ENCODE peak calls at places on chromosomes 16 and 17, in eight cellular contexts. One of them, this sample, is unnamed.

GRCh38 chr16:9055115-9055514 is 36.3 kb upstream of the HAPSTR1 start:
- DNase-seq in NCI-H1048: no peak
- DNase-seq in neural progenitor cell: no peak
- DNase-seq in GM03348: no peak
- DNase-seq in endothelial cell: no peak
- DNase-seq in SIG-M5: no peak
- DNase-seq in germinal center: no peak
- DNase-seq in NCI-H345: no peak
- DNase-seq in this sample: no peak

GRCh38 chr17:50861822-50862528 is 4.2 kb downstream of the TOB1 start:
- DNase-seq in SIG-M5: no peak
- DNase-seq in germinal center: no peak
- DNase-seq in NCI-H345: no peak
- DNase-seq in neural progenitor cell: no peak
- DNase-seq in GM03348: no peak
- DNase-seq in endothelial cell: no peak
- DNase-seq in NCI-H1048: no peak
- DNase-seq in this sample: no peak

GRCh38 chr16:74713876-74714275 is 13.2 kb upstream of the MLKL start:
- DNase-seq in SIG-M5: no peak
- DNase-seq in neural progenitor cell: no peak
- DNase-seq in endothelial cell: no peak
- DNase-seq in NCI-H345: no peak
- DNase-seq in NCI-H1048: no peak
- DNase-seq in GM03348: no peak
- DNase-seq in germinal center: no peak
- DNase-seq in this sample: no peak

GRCh38 chr17:78391843-78392242 is 13.4 kb downstream of the PGS1 start:
- DNase-seq in germinal center: no peak
- DNase-seq in NCI-H1048: no peak
- DNase-seq in endothelial cell: no peak
- DNase-seq in neural progenitor cell: no peak
- DNase-seq in NCI-H345: no peak
- DNase-seq in SIG-M5: no peak
- DNase-seq in GM03348: peak
- DNase-seq in this sample: no peak

GRCh38 chr17:56185905-56186783 is 32.9 kb downstream of the ANKFN1 start:
- DNase-seq in SIG-M5: no peak
- DNase-seq in NCI-H1048: no peak
- DNase-seq in neural progenitor cell: no peak
- DNase-seq in endothelial cell: no peak
- DNase-seq in GM03348: peak
- DNase-seq in germinal center: no peak
- DNase-seq in NCI-H345: no peak
- DNase-seq in this sample: no peak

GRCh38 chr17:72370819-72371218 is 250.0 kb downstream of the SOX9 start:
- DNase-seq in NCI-H1048: no peak
- DNase-seq in germinal center: no peak
- DNase-seq in endothelial cell: no peak
- DNase-seq in NCI-H345: no peak
- DNase-seq in neural progenitor cell: no peak
- DNase-seq in GM03348: peak
- DNase-seq in SIG-M5: no peak
- DNase-seq in this sample: no peak

GRCh38 chr17:62882284-62882683 is 74.2 kb upstream of the MARCHF10 start:
- DNase-seq in neural progenitor cell: no peak
- DNase-seq in NCI-H1048: no peak
- DNase-seq in NCI-H345: peak
- DNase-seq in GM03348: no peak
- DNase-seq in endothelial cell: no peak
- DNase-seq in SIG-M5: peak
- DNase-seq in germinal center: no peak
- DNase-seq in this sample: no peak

GRCh38 chr17:19372866-19373505 is 5.3 kb upstream of the MAPK7 start:
- DNase-seq in germinal center: no peak
- DNase-seq in endothelial cell: no peak
- DNase-seq in GM03348: no peak
- DNase-seq in SIG-M5: no peak
- DNase-seq in neural progenitor cell: no peak
- DNase-seq in NCI-H345: no peak
- DNase-seq in NCI-H1048: no peak
- DNase-seq in this sample: no peak

GRCh38 chr16:55444754-55445485 is 34.1 kb upstream of the MMP2 start:
- DNase-seq in endothelial cell: no peak
- DNase-seq in neural progenitor cell: no peak
- DNase-seq in NCI-H345: no peak
- DNase-seq in GM03348: no peak
- DNase-seq in SIG-M5: no peak
- DNase-seq in germinal center: no peak
- DNase-seq in NCI-H1048: no peak
- DNase-seq in this sample: no peak

GRCh38 chr16:75043175-75043937 is 44.5 kb downstream of the ZNRF1 start:
- DNase-seq in neural progenitor cell: no peak
- DNase-seq in NCI-H1048: no peak
- DNase-seq in germinal center: no peak
- DNase-seq in endothelial cell: no peak
- DNase-seq in NCI-H345: no peak
- DNase-seq in GM03348: no peak
- DNase-seq in SIG-M5: no peak
- DNase-seq in this sample: no peak

GRCh38 chr17:35167666-35168065 is 20.0 kb downstream of the UNC45B start:
- DNase-seq in endothelial cell: no peak
- DNase-seq in SIG-M5: no peak
- DNase-seq in GM03348: no peak
- DNase-seq in neural progenitor cell: no peak
- DNase-seq in NCI-H345: no peak
- DNase-seq in NCI-H1048: no peak
- DNase-seq in germinal center: no peak
- DNase-seq in this sample: no peak

GRCh38 chr17:63095459-63095858 is 129.4 kb downstream of the TANC2 start:
- DNase-seq in endothelial cell: no peak
- DNase-seq in GM03348: no peak
- DNase-seq in neural progenitor cell: no peak
- DNase-seq in SIG-M5: no peak
- DNase-seq in NCI-H345: no peak
- DNase-seq in NCI-H1048: no peak
- DNase-seq in germinal center: no peak
- DNase-seq in this sample: no peak

GRCh38 chr16:85622683-85623082 is 9.6 kb downstream of the GSE1 start:
- DNase-seq in germinal center: no peak
- DNase-seq in SIG-M5: no peak
- DNase-seq in NCI-H345: no peak
- DNase-seq in neural progenitor cell: no peak
- DNase-seq in NCI-H1048: no peak
- DNase-seq in GM03348: no peak
- DNase-seq in endothelial cell: no peak
- DNase-seq in this sample: no peak

GRCh38 chr17:77365584-77366186 is 224.9 kb downstream of the SEC14L1 start:
- DNase-seq in neural progenitor cell: no peak
- DNase-seq in GM03348: peak
- DNase-seq in SIG-M5: no peak
- DNase-seq in NCI-H1048: no peak
- DNase-seq in endothelial cell: no peak
- DNase-seq in NCI-H345: peak
- DNase-seq in germinal center: no peak
- DNase-seq in this sample: peak

GRCh38 chr17:3935140-3935542 is 18.9 kb upstream of the P2RX1 start:
- DNase-seq in germinal center: no peak
- DNase-seq in NCI-H345: peak
- DNase-seq in endothelial cell: peak
- DNase-seq in NCI-H1048: no peak
- DNase-seq in GM03348: no peak
- DNase-seq in neural progenitor cell: peak
- DNase-seq in SIG-M5: no peak
- DNase-seq in this sample: peak

GRCh38 chr17:39231587-39232551 is 6.1 kb upstream of the STAC2 start:
- DNase-seq in germinal center: peak
- DNase-seq in neural progenitor cell: peak
- DNase-seq in NCI-H345: peak
- DNase-seq in endothelial cell: peak
- DNase-seq in NCI-H1048: no peak
- DNase-seq in SIG-M5: no peak
- DNase-seq in GM03348: peak
- DNase-seq in this sample: peak

GRCh38 chr16:12323007-12323699 is 346.6 kb downstream of the SNX29 start:
- DNase-seq in GM03348: no peak
- DNase-seq in NCI-H1048: no peak
- DNase-seq in NCI-H345: no peak
- DNase-seq in SIG-M5: no peak
- DNase-seq in germinal center: no peak
- DNase-seq in endothelial cell: no peak
- DNase-seq in neural progenitor cell: peak
- DNase-seq in this sample: no peak

GRCh38 chr16:2897110-2897509 is 14.1 kb downstream of the FLYWCH2 start:
- DNase-seq in GM03348: no peak
- DNase-seq in endothelial cell: no peak
- DNase-seq in SIG-M5: no peak
- DNase-seq in NCI-H345: no peak
- DNase-seq in NCI-H1048: no peak
- DNase-seq in neural progenitor cell: no peak
- DNase-seq in germinal center: peak
- DNase-seq in this sample: no peak

GRCh38 chr17:58184986-58185761 is 7.4 kb upstream of the EPX start:
- DNase-seq in NCI-H1048: no peak
- DNase-seq in germinal center: no peak
- DNase-seq in NCI-H345: no peak
- DNase-seq in GM03348: no peak
- DNase-seq in endothelial cell: no peak
- DNase-seq in SIG-M5: no peak
- DNase-seq in neural progenitor cell: no peak
- DNase-seq in this sample: no peak

GRCh38 chr17:35788504-35788998 is 6.9 kb downstream of the MMP28 start:
- DNase-seq in NCI-H345: no peak
- DNase-seq in NCI-H1048: no peak
- DNase-seq in GM03348: peak
- DNase-seq in SIG-M5: no peak
- DNase-seq in neural progenitor cell: no peak
- DNase-seq in endothelial cell: no peak
- DNase-seq in germinal center: no peak
- DNase-seq in this sample: no peak

GRCh38 chr17:8489841-8490240 is 54.2 kb downstream of the NDEL1 start:
- DNase-seq in germinal center: no peak
- DNase-seq in SIG-M5: no peak
- DNase-seq in endothelial cell: no peak
- DNase-seq in NCI-H1048: no peak
- DNase-seq in GM03348: peak
- DNase-seq in neural progenitor cell: no peak
- DNase-seq in NCI-H345: no peak
- DNase-seq in this sample: no peak

GRCh38 chr16:68921654-68922053 is 78.3 kb downstream of the TANGO6 start:
- DNase-seq in NCI-H345: no peak
- DNase-seq in NCI-H1048: no peak
- DNase-seq in SIG-M5: no peak
- DNase-seq in endothelial cell: no peak
- DNase-seq in neural progenitor cell: no peak
- DNase-seq in germinal center: no peak
- DNase-seq in GM03348: no peak
- DNase-seq in this sample: peak

GRCh38 chr17:47949197-47949759 is 7.9 kb downstream of the PNPO start:
- DNase-seq in endothelial cell: peak
- DNase-seq in NCI-H345: peak
- DNase-seq in NCI-H1048: peak
- DNase-seq in neural progenitor cell: peak
- DNase-seq in GM03348: peak
- DNase-seq in germinal center: peak
- DNase-seq in SIG-M5: no peak
- DNase-seq in this sample: peak

GRCh38 chr17:53640808-53641207 is 181.9 kb upstream of the KIF2B start:
- DNase-seq in SIG-M5: no peak
- DNase-seq in NCI-H1048: no peak
- DNase-seq in neural progenitor cell: no peak
- DNase-seq in NCI-H345: no peak
- DNase-seq in endothelial cell: no peak
- DNase-seq in germinal center: no peak
- DNase-seq in GM03348: no peak
- DNase-seq in this sample: no peak

GRCh38 chr17:17913695-17914332 is 58.4 kb downstream of the TOM1L2 start:
- DNase-seq in NCI-H345: peak
- DNase-seq in neural progenitor cell: peak
- DNase-seq in GM03348: peak
- DNase-seq in NCI-H1048: no peak
- DNase-seq in endothelial cell: no peak
- DNase-seq in germinal center: no peak
- DNase-seq in SIG-M5: no peak
- DNase-seq in this sample: peak

GRCh38 chr17:46854515-46854914 is 3.1 kb downstream of the WNT9B start:
- DNase-seq in SIG-M5: no peak
- DNase-seq in NCI-H1048: no peak
- DNase-seq in neural progenitor cell: no peak
- DNase-seq in GM03348: no peak
- DNase-seq in NCI-H345: no peak
- DNase-seq in endothelial cell: no peak
- DNase-seq in germinal center: no peak
- DNase-seq in this sample: no peak

GRCh38 chr16:3364774-3365427 is 9.2 kb downstream of the OR2C1 start:
- DNase-seq in germinal center: peak
- DNase-seq in GM03348: peak
- DNase-seq in SIG-M5: no peak
- DNase-seq in NCI-H1048: no peak
- DNase-seq in endothelial cell: no peak
- DNase-seq in NCI-H345: no peak
- DNase-seq in neural progenitor cell: no peak
- DNase-seq in this sample: peak

GRCh38 chr16:71927383-71927782 is 32.1 kb downstream of the IST1 start:
- DNase-seq in NCI-H345: no peak
- DNase-seq in germinal center: no peak
- DNase-seq in NCI-H1048: no peak
- DNase-seq in SIG-M5: no peak
- DNase-seq in neural progenitor cell: no peak
- DNase-seq in endothelial cell: no peak
- DNase-seq in GM03348: peak
- DNase-seq in this sample: no peak

GRCh38 chr17:80455328-80455710 is 21.1 kb downstream of the NPTX1 start:
- DNase-seq in germinal center: peak
- DNase-seq in NCI-H1048: no peak
- DNase-seq in SIG-M5: no peak
- DNase-seq in GM03348: peak
- DNase-seq in neural progenitor cell: peak
- DNase-seq in endothelial cell: peak
- DNase-seq in NCI-H345: peak
- DNase-seq in this sample: peak

GRCh38 chr16:11175850-11176341 is 80.1 kb downstream of the SOCS1 start:
- DNase-seq in GM03348: no peak
- DNase-seq in endothelial cell: no peak
- DNase-seq in NCI-H345: no peak
- DNase-seq in germinal center: peak
- DNase-seq in neural progenitor cell: no peak
- DNase-seq in SIG-M5: no peak
- DNase-seq in NCI-H1048: no peak
- DNase-seq in this sample: no peak

GRCh38 chr17:50882851-50883250 is 16.7 kb upstream of the TOB1 start:
- DNase-seq in neural progenitor cell: no peak
- DNase-seq in germinal center: no peak
- DNase-seq in NCI-H1048: no peak
- DNase-seq in GM03348: peak
- DNase-seq in SIG-M5: no peak
- DNase-seq in endothelial cell: no peak
- DNase-seq in NCI-H345: no peak
- DNase-seq in this sample: peak

GRCh38 chr17:34171245-34171818 is 83.8 kb upstream of the CCL2 start:
- DNase-seq in NCI-H1048: no peak
- DNase-seq in SIG-M5: no peak
- DNase-seq in neural progenitor cell: peak
- DNase-seq in germinal center: peak
- DNase-seq in endothelial cell: peak
- DNase-seq in GM03348: peak
- DNase-seq in NCI-H345: peak
- DNase-seq in this sample: no peak

GRCh38 chr16:30371248-30371816 is 1.0 kb upstream of the TBC1D10B start:
- DNase-seq in endothelial cell: no peak
- DNase-seq in GM03348: no peak
- DNase-seq in neural progenitor cell: no peak
- DNase-seq in NCI-H345: no peak
- DNase-seq in germinal center: no peak
- DNase-seq in SIG-M5: no peak
- DNase-seq in NCI-H1048: no peak
- DNase-seq in this sample: no peak

GRCh38 chr16:30740364-30741251 is 7.6 kb upstream of the PHKG2 start:
- DNase-seq in endothelial cell: no peak
- DNase-seq in NCI-H345: peak
- DNase-seq in NCI-H1048: peak
- DNase-seq in germinal center: no peak
- DNase-seq in SIG-M5: no peak
- DNase-seq in GM03348: peak
- DNase-seq in neural progenitor cell: no peak
- DNase-seq in this sample: no peak

This sample was measured in 8988T.